ENCODE peak calls at places on chromosomes 6 and 20, in nine cellular contexts. S is tibial nerve, F is sigmoid colon, D is A549, X is ovary, B is stomach, A is upper lobe of left lung, O is suprapubic skin, Y is K562. H is an unnamed sample.

GRCh38 chr6:163415620-163416379 is 1.3 kb downstream of the QKI start:
- DNase-seq in F (peak; percentile 80), B (peak; percentile 52), X (peak; percentile 57), A (peak; percentile 70), O (no peak), S (peak; percentile 53), D (peak; percentile 46), Y (peak; percentile 55), H (peak; percentile 41)

GRCh38 chr20:23126281-23127061 is 40.3 kb upstream of the CD93 start:
- DNase-seq in X (no peak), F (peak; percentile 63), Y (no peak), D (no peak), O (peak; percentile 54), S (no peak), B (no peak), A (peak; percentile 45), H (no peak)

GRCh38 chr20:35967979-35968640 is at the start of gene CNBD2:
- DNase-seq in O (no peak), X (no peak), B (no peak), A (no peak), F (no peak), D (no peak), Y (no peak), S (no peak), H (no peak)

GRCh38 chr20:60264024-60264709 is 305.9 kb downstream of the CDH26 start:
- DNase-seq in F (no peak), S (no peak), O (no peak), X (no peak), B (no peak), D (no peak), A (no peak), Y (no peak), H (no peak)

GRCh38 chr20:1370548-1371110 is 22.2 kb downstream of the FKBP1A start:
- DNase-seq in A (no peak), F (no peak), X (no peak), S (peak; percentile 36), B (no peak), Y (no peak), O (no peak), D (no peak), H (no peak)

GRCh38 chr6:42294759-42295158 is 77.1 kb upstream of the MRPS10 start:
- DNase-seq in X (no peak), Y (no peak), D (peak; percentile 52), A (no peak), S (no peak), B (no peak), F (no peak), O (no peak), H (no peak)

GRCh38 chr6:183668-184067 is 108.6 kb upstream of the DUSP22 start:
- DNase-seq in S (no peak), X (no peak), D (no peak), B (no peak), Y (no peak), A (no peak), O (no peak), F (no peak), H (no peak)

GRCh38 chr6:25792016-25792415 is 37.5 kb downstream of the SLC17A4 start:
- DNase-seq in F (no peak), A (no peak), O (no peak), Y (no peak), D (no peak), X (no peak), B (no peak), S (no peak), H (no peak)

GRCh38 chr20:20338133-20338730 is 29.7 kb upstream of the INSM1 start:
- DNase-seq in X (no peak), S (no peak), F (no peak), A (no peak), B (no peak), O (no peak), D (no peak), Y (no peak), H (no peak)

GRCh38 chr6:149127212-149127611 is 190.3 kb upstream of the TAB2 start:
- DNase-seq in O (no peak), Y (no peak), F (no peak), D (no peak), B (no peak), X (no peak), A (no peak), S (no peak), H (no peak)

GRCh38 chr20:53736122-53736756 is 142.6 kb upstream of the ZNF217 start:
- DNase-seq in B (no peak), A (no peak), D (no peak), X (no peak), O (no peak), Y (no peak), S (no peak), F (no peak), H (no peak)

DNA sequence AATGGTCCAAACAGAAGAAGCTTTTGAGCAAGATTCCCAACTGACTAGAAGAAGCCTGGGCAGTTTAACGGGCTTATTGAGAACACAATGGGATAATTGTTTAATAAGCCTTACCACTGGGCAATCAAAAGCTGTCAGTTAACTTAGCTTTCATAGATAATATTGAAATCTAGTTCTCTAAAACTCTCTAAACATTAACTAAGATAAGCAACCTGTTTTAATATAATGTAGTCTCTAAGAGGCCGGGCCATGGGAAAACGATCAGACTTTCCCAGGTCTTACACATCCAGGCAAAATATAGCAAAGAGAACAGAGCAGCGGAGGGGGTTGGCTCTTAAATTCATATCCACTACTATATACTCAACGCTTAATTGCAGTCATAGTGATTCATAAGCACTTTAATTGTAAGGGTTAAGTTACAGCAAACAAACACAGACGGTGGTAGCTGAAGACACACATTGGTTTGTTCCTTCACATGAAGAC is 128.0 kb upstream of the FAM83B start:
- DNase-seq in O (no peak), A (no peak), B (no peak), S (no peak), X (no peak), F (no peak), Y (no peak), D (no peak), H (peak; percentile 47)
- TF ChIP-seq EP300 in O (no peak), A (no peak), B (no peak), S (no peak), X (no peak), F (no peak), Y (no peak), D (no peak), H (no peak)

GRCh38 chr20:3751664-3752385 is 15.7 kb downstream of the ADISSP start:
- DNase-seq in D (no peak), X (no peak), O (no peak), A (peak; percentile 49), S (no peak), F (peak; percentile 80), Y (no peak), B (peak; percentile 72), H (peak; percentile 68)

GRCh38 chr20:3751284-3751663 is 16.3 kb downstream of the ADISSP start:
- DNase-seq in F (peak; percentile 65), D (no peak), O (no peak), A (no peak), B (no peak), X (no peak), Y (no peak), S (no peak), H (no peak)

GRCh38 chr20:3749087-3749688 is 16.7 kb downstream of the HSPA12B start:
- DNase-seq in D (no peak), O (no peak), S (no peak), F (peak; percentile 68), Y (no peak), X (no peak), A (no peak), B (no peak), H (no peak)

GRCh38 chr20:3748073-3748472 is 15.6 kb downstream of the HSPA12B start:
- DNase-seq in F (peak; percentile 67), A (no peak), X (no peak), D (no peak), O (no peak), S (no peak), B (no peak), Y (no peak), H (no peak)

DNA sequence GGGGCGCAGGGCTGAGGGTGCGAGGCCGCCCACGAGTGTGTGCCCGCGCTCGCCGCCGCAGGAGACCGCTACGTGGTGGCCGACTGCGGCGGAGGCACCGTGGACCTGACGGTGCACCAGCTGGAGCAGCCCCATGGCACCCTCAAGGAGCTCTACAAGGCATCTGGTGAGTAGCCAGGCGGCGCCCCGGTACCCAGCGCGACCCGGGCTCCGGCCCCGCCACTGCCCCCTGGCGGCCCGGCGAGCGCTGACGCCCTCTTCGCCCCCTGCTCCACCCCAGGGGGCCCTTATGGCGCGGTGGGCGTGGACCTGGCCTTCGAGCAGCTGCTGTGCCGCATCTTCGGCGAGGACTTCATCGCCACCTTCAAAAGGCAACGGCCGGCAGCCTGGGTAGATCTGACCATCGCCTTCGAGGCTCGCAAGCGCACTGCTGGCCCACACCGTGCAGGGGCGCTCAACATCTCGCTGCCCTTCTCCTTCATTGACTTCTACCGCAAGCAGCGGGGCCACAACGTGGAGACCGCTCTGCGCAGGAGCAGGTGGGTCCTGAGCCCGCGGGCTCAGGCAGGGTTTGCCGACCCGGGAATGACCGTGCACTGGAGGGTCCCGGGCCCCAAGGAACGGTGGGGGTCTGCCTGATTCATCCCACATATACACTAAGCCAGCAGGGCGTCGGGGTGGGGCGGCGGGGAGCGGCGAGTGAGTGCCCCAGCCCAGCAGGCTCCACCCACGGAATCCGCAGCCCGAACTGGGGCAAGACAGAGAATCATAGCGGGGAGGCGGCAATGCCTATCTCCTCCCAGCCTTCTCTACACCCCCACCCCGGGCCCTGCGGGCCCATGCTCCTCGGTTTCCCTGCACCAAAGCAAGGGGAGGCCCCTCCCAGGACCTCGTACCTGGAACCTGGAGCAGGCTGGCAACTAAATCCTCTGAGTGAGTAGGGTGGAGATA is 17.5 kb downstream of the HSPA12B start:
- DNase-seq in B (peak; percentile 39), D (peak; percentile 98), F (peak; percentile 66), Y (peak; percentile 69), O (no peak), X (no peak), A (peak; percentile 42), S (no peak), H (no peak)
- TF ChIP-seq EP300 in B (no peak), D (no peak), F (no peak), Y (no peak), O (no peak), X (no peak), A (no peak), S (no peak), H (no peak)

GRCh38 chr6:90284745-90285481 is 11.7 kb downstream of the BACH2 start:
- DNase-seq in A (no peak), B (no peak), O (no peak), S (no peak), D (no peak), X (no peak), Y (no peak), F (no peak), H (no peak)
- TF ChIP-seq EP300 in A (no peak), B (no peak), O (no peak), S (no peak), D (no peak), X (no peak), Y (no peak), F (no peak), H (no peak)

DNA sequence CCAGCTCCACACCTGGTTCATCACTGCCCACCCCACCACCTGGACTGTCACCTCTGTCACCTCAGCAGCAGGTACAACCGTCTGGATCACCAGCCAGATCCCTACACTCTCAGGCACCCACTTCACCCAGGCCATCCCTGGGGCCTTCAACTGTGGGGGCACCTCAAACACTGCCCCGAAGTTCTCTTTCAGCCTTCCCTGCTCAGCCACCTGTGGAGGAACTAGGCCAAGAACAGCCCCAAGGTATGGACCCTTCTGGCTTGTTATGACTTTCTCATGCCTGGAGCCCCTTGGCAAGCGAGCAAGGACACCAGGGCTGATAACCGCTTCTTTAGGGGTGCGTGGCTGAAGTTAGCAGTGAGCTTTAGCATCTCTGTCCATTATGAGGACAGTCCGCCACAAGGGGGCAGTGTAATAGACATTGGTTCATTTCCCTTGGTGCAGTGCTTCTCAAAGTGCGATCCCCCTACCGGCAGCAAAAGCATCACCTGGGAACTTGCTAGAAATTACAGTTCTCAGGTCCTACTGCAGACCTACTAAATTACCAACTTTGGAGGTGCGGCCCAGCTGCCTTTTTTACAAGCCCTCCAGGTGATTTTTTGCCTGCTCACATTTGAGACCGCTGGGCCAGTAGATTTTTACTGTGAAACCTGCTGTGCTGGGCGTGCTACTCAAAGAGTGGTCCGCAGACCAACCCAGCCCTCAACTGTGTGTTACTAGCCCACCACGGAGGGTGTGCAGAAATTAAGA is 32.5 kb downstream of the PNPLA1 start:
- DNase-seq in Y (peak; percentile 85), F (peak; percentile 90), D (peak; percentile 64), O (peak; percentile 94), S (peak; percentile 99), B (peak; percentile 94), A (peak; percentile 88), X (peak; percentile 82), H (peak; percentile 94)
- TF ChIP-seq EP300 in Y (peak; percentile 24), F (no peak), D (no peak), O (no peak), S (no peak), B (no peak), A (no peak), X (no peak), H (no peak)